ENCODE peak calls at places on chromosome 22, in seven cellular contexts. One of them, this sample, is unnamed. For H3K27me3, the result is how much of the 10 kb centered on the place peaks cover.

GRCh38 chr22:25987948-25988347 is 181.3 kb upstream of the SEZ6L start:
- DNase-seq in Peyer's patch: no peak
- DNase-seq in heart left ventricle: no peak
- DNase-seq in AG04450: no peak
- DNase-seq in body of pancreas: no peak
- DNase-seq in neural progenitor cell: no peak
- DNase-seq in gastrocnemius medialis: no peak
- DNase-seq in this sample: no peak

GRCh38 chr22:49811014-49811791 is 16.5 kb downstream of the BRD1 start:
- DNase-seq in Peyer's patch: no peak
- DNase-seq in heart left ventricle: peak
- DNase-seq in AG04450: no peak
- DNase-seq in body of pancreas: no peak
- DNase-seq in neural progenitor cell: no peak
- DNase-seq in gastrocnemius medialis: no peak
- DNase-seq in this sample: no peak

GRCh38 chr22:28799834-28800307 is 498 bp downstream of the XBP1 start:
- DNase-seq in Peyer's patch: peak
- DNase-seq in heart left ventricle: peak
- DNase-seq in AG04450: peak
- DNase-seq in body of pancreas: peak
- DNase-seq in neural progenitor cell: peak
- DNase-seq in gastrocnemius medialis: peak
- DNase-seq in this sample: peak

GRCh38 chr22:19603767-19604166 is 79.6 kb upstream of the CLDN5 start:
- DNase-seq in Peyer's patch: no peak
- DNase-seq in heart left ventricle: no peak
- DNase-seq in AG04450: no peak
- DNase-seq in body of pancreas: no peak
- DNase-seq in neural progenitor cell: no peak
- DNase-seq in gastrocnemius medialis: no peak
- DNase-seq in this sample: no peak

GRCh38 chr22:49717322-49717919 is 110.3 kb downstream of the BRD1 start:
- DNase-seq in Peyer's patch: no peak
- DNase-seq in heart left ventricle: no peak
- DNase-seq in AG04450: no peak
- DNase-seq in body of pancreas: no peak
- DNase-seq in neural progenitor cell: peak
- DNase-seq in gastrocnemius medialis: no peak
- DNase-seq in this sample: no peak

GRCh38 chr22:29689201-29689871 is 30.5 kb upstream of the CABP7 start:
- DNase-seq in Peyer's patch: no peak
- DNase-seq in heart left ventricle: no peak
- DNase-seq in AG04450: no peak
- DNase-seq in body of pancreas: no peak
- DNase-seq in neural progenitor cell: peak
- DNase-seq in gastrocnemius medialis: no peak
- DNase-seq in this sample: no peak

GRCh38 chr22:49863936-49864335 is 10.3 kb downstream of the ZBED4 start:
- DNase-seq in Peyer's patch: no peak
- DNase-seq in heart left ventricle: no peak
- DNase-seq in AG04450: no peak
- DNase-seq in body of pancreas: no peak
- DNase-seq in neural progenitor cell: no peak
- DNase-seq in gastrocnemius medialis: no peak
- DNase-seq in this sample: no peak

GRCh38 chr22:29310863-29311339 is 4.5 kb downstream of the GAS2L1 start:
- DNase-seq in Peyer's patch: peak
- DNase-seq in heart left ventricle: peak
- DNase-seq in AG04450: peak
- DNase-seq in body of pancreas: peak
- DNase-seq in neural progenitor cell: peak
- DNase-seq in gastrocnemius medialis: peak
- DNase-seq in this sample: peak

GRCh38 chr22:33940741-33941140 is 20.5 kb upstream of the LARGE1 start:
- DNase-seq in Peyer's patch: no peak
- DNase-seq in heart left ventricle: no peak
- DNase-seq in AG04450: no peak
- DNase-seq in body of pancreas: no peak
- DNase-seq in neural progenitor cell: no peak
- DNase-seq in gastrocnemius medialis: no peak
- DNase-seq in this sample: no peak

GRCh38 chr22:23118647-23119491 is 22.9 kb downstream of the RSPH14 start:
- DNase-seq in Peyer's patch: no peak
- DNase-seq in heart left ventricle: no peak
- DNase-seq in AG04450: no peak
- DNase-seq in body of pancreas: no peak
- DNase-seq in neural progenitor cell: no peak
- DNase-seq in gastrocnemius medialis: no peak
- DNase-seq in this sample: no peak

GRCh38 chr22:27032121-27032761 is 374.9 kb downstream of the MIAT start:
- DNase-seq in Peyer's patch: no peak
- DNase-seq in heart left ventricle: peak
- DNase-seq in AG04450: no peak
- DNase-seq in body of pancreas: peak
- DNase-seq in neural progenitor cell: peak
- DNase-seq in gastrocnemius medialis: no peak
- DNase-seq in this sample: no peak

GRCh38 chr22:31461699-31462098 is 27.9 kb downstream of the EIF4ENIF1 start:
- DNase-seq in Peyer's patch: no peak
- DNase-seq in heart left ventricle: no peak
- DNase-seq in AG04450: no peak
- DNase-seq in body of pancreas: no peak
- DNase-seq in neural progenitor cell: no peak
- DNase-seq in gastrocnemius medialis: no peak
- DNase-seq in this sample: no peak

GRCh38 chr22:31449521-31449920 is 40.1 kb downstream of the EIF4ENIF1 start:
- DNase-seq in Peyer's patch: no peak
- DNase-seq in heart left ventricle: no peak
- DNase-seq in AG04450: no peak
- DNase-seq in body of pancreas: no peak
- DNase-seq in neural progenitor cell: no peak
- DNase-seq in gastrocnemius medialis: no peak
- DNase-seq in this sample: no peak

GRCh38 chr22:23685205-23685784 is 5.5 kb upstream of the RGL4 start:
- DNase-seq in Peyer's patch: no peak
- DNase-seq in heart left ventricle: no peak
- DNase-seq in AG04450: no peak
- DNase-seq in body of pancreas: no peak
- DNase-seq in neural progenitor cell: no peak
- DNase-seq in gastrocnemius medialis: peak
- DNase-seq in this sample: no peak

GRCh38 chr22:35424761-35425160 is 24.8 kb downstream of the MCM5 start:
- DNase-seq in Peyer's patch: no peak
- DNase-seq in heart left ventricle: no peak
- DNase-seq in AG04450: no peak
- DNase-seq in body of pancreas: no peak
- DNase-seq in neural progenitor cell: no peak
- DNase-seq in gastrocnemius medialis: no peak
- DNase-seq in this sample: no peak

GRCh38 chr22:43625242-43625641 is 186.9 kb downstream of the EFCAB6 start:
- DNase-seq in Peyer's patch: no peak
- DNase-seq in heart left ventricle: no peak
- DNase-seq in AG04450: no peak
- DNase-seq in body of pancreas: no peak
- DNase-seq in neural progenitor cell: no peak
- DNase-seq in gastrocnemius medialis: no peak
- DNase-seq in this sample: no peak

GRCh38 chr22:36075230-36075629 is 46.6 kb upstream of the RBFOX2 start:
- DNase-seq in Peyer's patch: no peak
- DNase-seq in heart left ventricle: no peak
- DNase-seq in AG04450: no peak
- DNase-seq in body of pancreas: no peak
- DNase-seq in neural progenitor cell: no peak
- DNase-seq in gastrocnemius medialis: no peak
- DNase-seq in this sample: no peak

GRCh38 chr22:35540600-35541253 is at the start of gene RASD2:
- DNase-seq in Peyer's patch: no peak
- DNase-seq in heart left ventricle: peak
- DNase-seq in AG04450: no peak
- DNase-seq in body of pancreas: peak
- DNase-seq in neural progenitor cell: peak
- DNase-seq in gastrocnemius medialis: peak
- DNase-seq in this sample: no peak

GRCh38 chr22:31394326-31394725 is 5.1 kb upstream of the DRG1 start:
- DNase-seq in Peyer's patch: no peak
- DNase-seq in heart left ventricle: no peak
- DNase-seq in AG04450: no peak
- DNase-seq in body of pancreas: no peak
- DNase-seq in neural progenitor cell: no peak
- DNase-seq in gastrocnemius medialis: no peak
- DNase-seq in this sample: no peak

GRCh38 chr22:21943571-21944448 is 8.8 kb downstream of the PPM1F start:
- DNase-seq in Peyer's patch: no peak
- DNase-seq in heart left ventricle: no peak
- DNase-seq in AG04450: no peak
- DNase-seq in body of pancreas: no peak
- DNase-seq in neural progenitor cell: no peak
- DNase-seq in gastrocnemius medialis: no peak
- DNase-seq in this sample: no peak

GRCh38 chr22:39471421-39472141 is 14.8 kb downstream of the MGAT3 start:
- DNase-seq in Peyer's patch: peak
- DNase-seq in heart left ventricle: peak
- DNase-seq in AG04450: no peak
- DNase-seq in body of pancreas: no peak
- DNase-seq in neural progenitor cell: peak
- DNase-seq in gastrocnemius medialis: no peak
- DNase-seq in this sample: no peak
- TF ChIP-seq CTCF in Peyer's patch: no peak
- TF ChIP-seq CTCF in heart left ventricle: no peak
- TF ChIP-seq CTCF in AG04450: no peak
- TF ChIP-seq CTCF in body of pancreas: no peak
- TF ChIP-seq CTCF in neural progenitor cell: no peak
- TF ChIP-seq CTCF in gastrocnemius medialis: no peak
- TF ChIP-seq CTCF in this sample: no peak

GRCh38 chr22:37633693-37634504 is 5.6 kb upstream of the SH3BP1 start:
- DNase-seq in Peyer's patch: peak
- DNase-seq in heart left ventricle: peak
- DNase-seq in AG04450: peak
- DNase-seq in body of pancreas: peak
- DNase-seq in neural progenitor cell: peak
- DNase-seq in gastrocnemius medialis: peak
- DNase-seq in this sample: peak
- H3K4me3 ChIP-seq in Peyer's patch: peak
- H3K4me3 ChIP-seq in heart left ventricle: peak
- H3K4me3 ChIP-seq in AG04450: peak
- H3K4me3 ChIP-seq in body of pancreas: no peak
- H3K4me3 ChIP-seq in neural progenitor cell: peak
- H3K4me3 ChIP-seq in gastrocnemius medialis: peak
- H3K4me3 ChIP-seq in this sample: peak

DNA sequence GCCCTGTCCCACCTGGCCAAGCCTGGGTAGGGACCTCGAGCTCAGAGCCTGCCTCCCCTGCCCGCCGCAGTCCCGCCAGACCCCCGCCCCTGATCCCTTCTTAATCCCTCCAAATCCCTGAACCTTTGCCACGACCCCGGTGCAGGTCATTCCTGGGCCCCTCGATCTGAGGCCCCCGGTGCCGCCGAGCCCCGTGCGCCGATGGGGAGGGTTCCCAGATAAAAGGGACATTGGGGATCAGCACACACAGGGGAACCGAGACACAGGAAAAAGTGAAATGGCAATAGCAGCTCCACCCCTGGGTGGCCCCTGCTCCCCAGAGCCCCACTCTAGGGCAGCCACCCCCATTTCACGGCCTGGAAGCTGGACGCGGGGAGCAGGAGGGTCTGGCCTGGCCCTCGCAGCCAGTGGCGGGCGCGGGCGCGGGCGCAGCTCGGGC is 1.3 kb upstream of the WNT7B start:
- DNase-seq in Peyer's patch: no peak
- DNase-seq in heart left ventricle: no peak
- DNase-seq in AG04450: no peak
- DNase-seq in body of pancreas: no peak
- DNase-seq in neural progenitor cell: no peak
- DNase-seq in gastrocnemius medialis: no peak
- DNase-seq in this sample: no peak
- H3K27me3 ChIP-seq in Peyer's patch: under half
- H3K27me3 ChIP-seq in heart left ventricle: under half
- H3K27me3 ChIP-seq in AG04450: under half
- H3K27me3 ChIP-seq in body of pancreas: under half
- H3K27me3 ChIP-seq in neural progenitor cell: half or more
- H3K27me3 ChIP-seq in gastrocnemius medialis: under half
- H3K27me3 ChIP-seq in this sample: under half

GRCh38 chr22:46762238-46763050 is at the start of gene TBC1D22A:
- DNase-seq in Peyer's patch: peak
- DNase-seq in heart left ventricle: peak
- DNase-seq in AG04450: peak
- DNase-seq in body of pancreas: peak
- DNase-seq in neural progenitor cell: peak
- DNase-seq in gastrocnemius medialis: peak
- DNase-seq in this sample: peak
- TF ChIP-seq CTCF in Peyer's patch: no peak
- TF ChIP-seq CTCF in heart left ventricle: peak
- TF ChIP-seq CTCF in AG04450: no peak
- TF ChIP-seq CTCF in body of pancreas: no peak
- TF ChIP-seq CTCF in neural progenitor cell: no peak
- TF ChIP-seq CTCF in gastrocnemius medialis: peak
- TF ChIP-seq CTCF in this sample: peak

This sample was measured in right atrium auricular region.